ENCODE peak calls at places on chromosome 3, in nine cellular contexts. E is OCI-LY7, P is fibroblast of lung, C is PC-3, T is trophoblast cell, U is neural progenitor cell, X is SK-N-SH, M is neuronal stem cell, V is astrocyte. W is an unnamed sample.

GRCh38 chr3:133464573-133464972 is 64.7 kb downstream of the BFSP2 start:
- DNase-seq in E (peak; percentile 77), P (peak; percentile 62), C (peak; percentile 62), T (no peak), U (peak; percentile 76), X (peak; percentile 41), M (no peak), V (peak; percentile 38), W (no peak)

GRCh38 chr3:13801361-13802214 is 78.3 kb downstream of the WNT7A start:
- DNase-seq in E (no peak), P (no peak), C (peak; percentile 99), T (no peak), U (no peak), X (no peak), M (no peak), V (no peak), W (peak; percentile 44)

GRCh38 chr3:10260211-10260701 is 12.0 kb downstream of the TATDN2 start:
- DNase-seq in E (no peak), P (no peak), C (no peak), T (no peak), U (no peak), X (no peak), M (no peak), V (no peak), W (no peak)

GRCh38 chr3:10614160-10614559 is 108.8 kb upstream of the ATP2B2 start:
- DNase-seq in E (no peak), P (no peak), C (no peak), T (no peak), U (no peak), X (peak; percentile 49), M (no peak), V (no peak), W (no peak)

GRCh38 chr3:194279106-194279505 is 72.0 kb downstream of the CPN2 start:
- DNase-seq in E (no peak), P (no peak), C (no peak), T (no peak), U (no peak), X (no peak), M (no peak), V (no peak), W (no peak)

GRCh38 chr3:120780977-120781376 is 38.4 kb downstream of the GTF2E1 start:
- DNase-seq in E (no peak), P (peak; percentile 81), C (peak; percentile 95), T (peak; percentile 6), U (no peak), X (no peak), M (no peak), V (peak; percentile 91), W (no peak)

GRCh38 chr3:10712121-10712520 is 103.9 kb upstream of the SLC6A11 start:
- DNase-seq in E (no peak), P (no peak), C (no peak), T (no peak), U (no peak), X (no peak), M (no peak), V (no peak), W (no peak)

GRCh38 chr3:101725192-101725889 is 927 bp downstream of the CEP97 start:
- DNase-seq in E (peak; percentile 71), P (peak; percentile 18), C (peak; percentile 16), T (no peak), U (peak; percentile 61), X (peak; percentile 52), M (peak; percentile 4), V (peak; percentile 7), W (no peak)

GRCh38 chr3:125395091-125395490 is 20.0 kb upstream of the ZNF148 start:
- DNase-seq in E (no peak), P (no peak), C (peak; percentile 54), T (no peak), U (no peak), X (no peak), M (no peak), V (no peak), W (no peak)

GRCh38 chr3:18988619-18989229 is 159.6 kb upstream of the KCNH8 start:
- DNase-seq in E (peak; percentile 68), P (no peak), C (peak; percentile 81), T (no peak), U (peak; percentile 61), X (peak; percentile 50), M (peak; percentile 27), V (peak; percentile 0), W (no peak)

GRCh38 chr3:49703443-49703927 is 14.1 kb downstream of the RNF123 start:
- DNase-seq in E (peak; percentile 76), P (peak; percentile 61), C (peak; percentile 81), T (peak; percentile 52), U (peak; percentile 75), X (peak; percentile 92), M (peak; percentile 45), V (no peak), W (no peak)

GRCh38 chr3:17639257-17639656 is 103.2 kb downstream of the TBC1D5 start:
- DNase-seq in E (no peak), P (peak; percentile 78), C (peak; percentile 67), T (no peak), U (no peak), X (no peak), M (no peak), V (peak; percentile 73), W (peak; percentile 28)

GRCh38 chr3:161559177-161559998 is 62.8 kb downstream of the OTOL1 start:
- DNase-seq in E (peak; percentile 52), P (peak; percentile 63), C (peak; percentile 75), T (peak; percentile 4), U (peak; percentile 70), X (no peak), M (peak; percentile 43), V (peak; percentile 45), W (no peak)

GRCh38 chr3:197104738-197105137 is 75.1 kb upstream of the MELTF start:
- DNase-seq in E (no peak), P (peak; percentile 9), C (no peak), T (peak; percentile 21), U (no peak), X (no peak), M (no peak), V (no peak), W (no peak)

GRCh38 chr3:39226106-39226741 is 33.8 kb upstream of the XIRP1 start:
- DNase-seq in E (no peak), P (no peak), C (no peak), T (no peak), U (no peak), X (no peak), M (no peak), V (no peak), W (no peak)

DNA sequence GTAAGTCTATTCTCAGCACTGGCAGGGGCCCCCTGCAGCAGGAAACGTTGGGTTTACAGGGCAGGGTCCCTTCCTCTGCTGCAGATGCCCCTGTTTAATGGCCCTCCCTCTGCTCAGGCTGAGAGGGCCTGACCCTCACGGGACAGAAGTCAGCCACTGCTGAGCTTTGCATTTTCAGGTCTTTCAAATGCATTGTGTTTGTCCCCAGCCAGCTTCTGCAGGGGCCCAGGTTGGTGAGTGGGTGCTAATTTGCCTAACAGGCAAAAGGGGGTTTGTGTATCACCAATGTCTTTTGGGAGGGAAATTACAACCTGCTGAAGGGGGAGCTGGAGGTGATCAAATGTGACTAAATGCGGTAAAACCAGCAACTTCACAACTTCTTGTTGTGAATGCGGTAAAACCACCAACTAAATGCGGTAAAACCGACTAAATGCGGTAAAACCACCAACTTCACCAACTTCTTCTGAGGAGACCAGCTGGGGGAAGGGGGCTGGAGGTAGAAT is 44.8 kb upstream of the UBE2E1 start:
- DNase-seq in E (peak; percentile 90), P (no peak), C (no peak), T (no peak), U (peak; percentile 24), X (no peak), M (no peak), V (no peak), W (no peak)
- H3K4me2 ChIP-seq in E (peak overlapping the region; percentile 66), P (no peak overlapping the region), C (no peak overlapping the region), T (no peak overlapping the region), U (peak overlapping the region; percentile 51), X (no peak overlapping the region), M (no peak overlapping the region), V (no peak overlapping the region), W (no peak overlapping the region)

DNA sequence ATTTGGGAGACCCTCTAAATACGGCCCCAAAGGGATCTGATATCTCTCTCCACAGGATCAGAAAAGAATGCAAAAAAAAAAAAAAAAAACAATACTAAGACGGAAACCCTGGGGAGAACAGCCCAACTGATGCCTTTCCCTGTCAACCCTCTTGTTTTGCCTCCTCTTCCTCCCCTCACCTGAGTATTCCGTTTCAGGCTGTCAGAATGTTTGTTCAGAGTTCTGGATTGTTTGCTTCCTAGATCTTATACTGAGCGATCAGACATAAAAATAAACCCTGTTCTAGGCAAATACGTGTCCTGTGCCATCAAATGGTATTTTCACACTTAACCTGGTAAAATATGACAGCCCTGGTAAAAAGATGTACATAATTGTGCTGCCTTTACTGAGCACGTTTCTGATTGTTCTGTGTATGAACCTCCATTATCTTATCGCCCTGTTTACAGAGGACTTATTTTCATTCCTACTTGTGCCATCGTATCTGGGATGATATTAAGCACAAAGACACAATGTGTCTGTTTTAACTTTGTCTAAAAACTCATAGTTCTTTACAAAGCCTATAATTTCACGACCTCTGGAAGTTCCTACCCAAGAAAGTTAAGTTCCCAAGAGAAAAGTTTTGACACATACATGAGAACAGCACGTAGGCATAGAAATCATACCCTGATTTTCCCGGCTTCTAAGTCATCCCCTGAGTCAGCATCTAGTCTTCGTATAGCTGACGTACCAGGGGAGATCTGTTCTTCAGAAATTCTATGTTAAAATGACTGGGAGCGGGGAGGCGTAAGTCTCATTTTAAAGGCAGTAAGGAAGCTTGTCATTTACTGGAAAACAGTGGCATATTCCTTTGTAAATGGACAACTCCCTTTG is 856 bp downstream of the ZBTB38 start:
- DNase-seq in E (no peak), P (peak; percentile 90), C (peak; percentile 48), T (peak; percentile 36), U (no peak), X (no peak), M (no peak), V (peak; percentile 87), W (no peak)
- H3K4me3 ChIP-seq in E (no peak overlapping the region), P (peak overlapping the region; percentile 34), C (peak overlapping the region; percentile 56), T (no peak overlapping the region), U (no peak overlapping the region), X (peak overlapping the region; percentile 30), M (peak overlapping the region; percentile 30), V (peak overlapping the region; percentile 62), W (peak overlapping the region; percentile 15)

GRCh38 chr3:171804618-171805389 is 5.5 kb downstream of the PLD1 start:
- DNase-seq in E (no peak), P (peak; percentile 82), C (no peak), T (no peak), U (no peak), X (no peak), M (no peak), V (peak; percentile 76), W (no peak)
- H3K4me2 ChIP-seq in E (no peak overlapping the region), P (no peak overlapping the region), C (no peak overlapping the region), T (no peak overlapping the region), U (no peak overlapping the region), X (peak overlapping the region; percentile 30), M (no peak overlapping the region), V (peak overlapping the region; percentile 61), W (no peak overlapping the region)

DNA sequence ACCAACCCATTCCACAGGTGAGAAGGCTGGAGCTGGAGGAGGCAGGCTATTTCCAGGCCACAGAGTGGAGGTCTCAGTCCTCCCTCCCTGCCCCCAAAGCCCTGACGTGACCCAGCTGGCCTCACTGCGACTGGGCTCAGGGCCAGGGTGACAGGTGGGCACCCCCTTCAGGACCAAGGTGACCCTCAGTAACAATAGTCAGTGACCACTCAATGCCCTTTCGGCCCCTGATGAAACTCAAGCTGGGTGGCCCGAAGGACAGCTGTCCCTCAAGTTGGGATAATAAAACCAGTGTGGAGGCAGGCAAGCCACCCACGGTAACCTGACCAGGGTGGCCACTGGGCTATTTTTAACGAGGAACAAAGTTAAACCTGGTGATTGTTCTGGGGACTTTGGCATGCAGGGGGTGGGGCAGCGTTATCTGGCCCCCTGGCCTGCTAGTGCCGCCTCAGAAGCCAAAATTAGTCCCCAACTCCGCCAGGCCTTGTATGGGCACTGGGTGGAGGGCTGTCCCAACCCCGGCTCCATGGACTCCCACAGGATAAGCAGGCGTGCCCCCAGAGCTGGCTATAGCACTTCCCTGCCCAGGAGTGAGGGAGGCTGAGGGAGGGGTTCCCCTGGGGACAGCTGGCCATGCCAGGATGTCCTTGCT is 1.1 kb downstream of the TNNC1 start:
- DNase-seq in E (no peak), P (no peak), C (no peak), T (no peak), U (peak; percentile 24), X (no peak), M (no peak), V (no peak), W (no peak)
- H3K4me3 ChIP-seq in E (no peak overlapping the region), P (no peak overlapping the region), C (no peak overlapping the region), T (no peak overlapping the region), U (no peak overlapping the region), X (no peak overlapping the region), M (no peak overlapping the region), V (no peak overlapping the region), W (no peak overlapping the region)